ENCODE peak calls at places on chromosomes 5 and 9, in ten cellular contexts. L, X, D, V, I, T, G, F, A and W are unnamed samples.

GRCh38 chr9:81395301-81396054 is 293.9 kb downstream of the TLE1 start:
- DNase-seq in X (no peak), A (no peak), G (peak), D (no peak), I (no peak), L (peak), V (no peak), T (no peak), F (no peak), W (no peak)

GRCh38 chr5:74251106-74252032 is 389.2 kb downstream of the ENC1 start:
- DNase-seq in I (peak), A (no peak), X (peak), T (peak), G (no peak), F (peak), D (no peak), V (peak), L (peak), W (peak)

GRCh38 chr9:13139641-13140171 is 139.8 kb downstream of the MPDZ start:
- DNase-seq in L (peak), A (no peak), V (peak), G (peak), D (no peak), T (no peak), F (no peak), X (no peak), I (peak), W (peak)

GRCh38 chr9:137129089-137129455 is 9.9 kb upstream of the GRIN1 start:
- DNase-seq in L (no peak), G (no peak), X (peak), D (peak), A (no peak), F (no peak), T (peak), I (no peak), V (no peak), W (peak)

GRCh38 chr9:73549991-73550390 is 398.3 kb downstream of the ANXA1 start:
- DNase-seq in X (no peak), I (no peak), G (no peak), L (no peak), V (no peak), A (no peak), T (no peak), D (no peak), F (no peak), W (peak)

GRCh38 chr9:88733651-88734470 is 198.9 kb downstream of the NXNL2 start:
- DNase-seq in G (no peak), T (no peak), D (no peak), I (peak), V (peak), X (no peak), A (no peak), L (peak), F (peak), W (no peak)

GRCh38 chr5:38316544-38317224 is 58.3 kb downstream of the EGFLAM start:
- DNase-seq in L (peak), G (no peak), I (no peak), V (peak), F (no peak), A (no peak), X (no peak), D (no peak), T (no peak), W (no peak)

GRCh38 chr5:34804913-34805312 is 34.1 kb upstream of the TTC23L start:
- DNase-seq in G (no peak), F (no peak), L (no peak), D (no peak), A (no peak), X (no peak), T (no peak), V (no peak), I (no peak), W (no peak)

GRCh38 chr5:8394965-8395364 is 526.0 kb downstream of the MTRR start:
- DNase-seq in G (no peak), T (no peak), X (no peak), I (no peak), A (no peak), L (no peak), D (no peak), F (no peak), V (no peak), W (peak)

GRCh38 chr5:145056805-145057204 is 778.3 kb downstream of the PRELID2 start:
- DNase-seq in A (no peak), L (peak), X (no peak), T (no peak), V (peak), G (no peak), F (no peak), I (no peak), D (no peak), W (no peak)

GRCh38 chr5:62082370-62082778 is 223.6 kb upstream of the KIF2A start:
- DNase-seq in D (no peak), X (no peak), I (peak), G (no peak), L (peak), V (peak), F (peak), A (no peak), T (no peak), W (no peak)

GRCh38 chr9:10050016-10050415 is 562.8 kb downstream of the PTPRD start:
- DNase-seq in D (no peak), A (no peak), X (no peak), F (no peak), T (peak), G (no peak), L (no peak), I (peak), V (no peak), W (no peak)

GRCh38 chr9:125889122-125889523 is 141.9 kb downstream of the PBX3 start:
- DNase-seq in D (peak), F (no peak), L (no peak), X (peak), V (peak), G (no peak), A (no peak), I (no peak), T (peak), W (peak)

GRCh38 chr5:87268126-87268969 is 665 bp downstream of the RASA1 start:
- DNase-seq in L (peak), I (peak), V (peak), F (peak), G (peak), D (peak), X (peak), A (peak), T (peak), W (peak)

GRCh38 chr5:159061186-159061796 is 38.4 kb downstream of the EBF1 start:
- DNase-seq in D (no peak), A (no peak), T (no peak), G (no peak), L (no peak), I (peak), X (no peak), V (peak), F (peak), W (no peak)

GRCh38 chr9:89555426-89556375 is 49.1 kb upstream of the GADD45G start:
- DNase-seq in F (no peak), A (no peak), D (no peak), G (no peak), X (no peak), L (no peak), I (no peak), T (no peak), V (no peak), W (peak)

GRCh38 chr5:140153255-140153654 is 21.7 kb upstream of the CYSTM1 start:
- DNase-seq in G (no peak), I (no peak), T (no peak), L (no peak), V (no peak), X (no peak), F (no peak), D (no peak), A (no peak), W (no peak)

GRCh38 chr5:98368141-98368540 is 405.3 kb upstream of the RGMB start:
- DNase-seq in V (peak), X (no peak), G (no peak), I (no peak), T (no peak), L (no peak), F (no peak), A (no peak), D (no peak), W (peak)

GRCh38 chr5:40776658-40776977 is 20.9 kb upstream of the TTC33 start:
- DNase-seq in F (no peak), A (no peak), T (no peak), G (no peak), I (no peak), L (no peak), X (no peak), D (no peak), V (no peak), W (peak)

GRCh38 chr9:124238546-124239140 is 19.1 kb upstream of the NEK6 start:
- DNase-seq in D (no peak), I (no peak), V (no peak), L (no peak), T (peak), A (no peak), F (no peak), X (no peak), G (no peak), W (no peak)

GRCh38 chr5:117888688-117889087 is 1099.7 kb downstream of the DTWD2 start:
- DNase-seq in D (no peak), T (no peak), X (no peak), F (no peak), A (no peak), I (no peak), G (no peak), V (peak), L (no peak), W (no peak)

GRCh38 chr5:160480652-160481051 is 59.0 kb downstream of the PTTG1 start:
- DNase-seq in I (no peak), V (peak), T (no peak), L (no peak), X (no peak), A (no peak), G (no peak), F (no peak), D (no peak), W (no peak)

GRCh38 chr9:38318755-38319495 is 73.6 kb upstream of the ALDH1B1 start:
- DNase-seq in A (no peak), L (no peak), D (peak), F (no peak), G (no peak), X (no peak), I (no peak), T (no peak), V (peak), W (peak)

GRCh38 chr9:6877671-6878161 is 119.9 kb downstream of the KDM4C start:
- DNase-seq in D (no peak), F (peak), G (no peak), L (no peak), V (peak), A (no peak), T (no peak), X (no peak), I (no peak), W (no peak)

GRCh38 chr5:143923634-143924265 is 111.8 kb downstream of the HMHB1 start:
- DNase-seq in X (no peak), F (no peak), I (peak), L (no peak), G (no peak), A (no peak), T (no peak), D (no peak), V (peak), W (peak)

GRCh38 chr5:38051711-38052508 is 206.4 kb upstream of the EGFLAM start:
- DNase-seq in D (no peak), T (no peak), L (no peak), A (no peak), F (no peak), X (no peak), I (no peak), G (no peak), V (no peak), W (no peak)

GRCh38 chr5:150625831-150626746 is 14.4 kb upstream of the SYNPO start:
- DNase-seq in G (no peak), F (no peak), A (no peak), L (no peak), I (no peak), V (no peak), D (no peak), X (no peak), T (no peak), W (no peak)

GRCh38 chr9:100466171-100466827 is 6.7 kb upstream of the TMEFF1 start:
- DNase-seq in V (no peak), G (no peak), T (no peak), F (no peak), I (no peak), X (no peak), D (peak), A (no peak), L (no peak), W (no peak)

GRCh38 chr5:53023969-53024368 is 34.8 kb downstream of the ITGA2 start:
- DNase-seq in V (peak), A (no peak), T (no peak), X (no peak), I (peak), F (no peak), L (no peak), G (no peak), D (no peak), W (no peak)

GRCh38 chr5:94693043-94693822 is 74.8 kb downstream of the SLF1 start:
- DNase-seq in F (no peak), D (no peak), I (peak), L (peak), A (no peak), V (peak), G (peak), X (peak), T (no peak), W (peak)